ENCODE peak calls at places on chromosome 13, in six cellular contexts. One of them, this sample, is unnamed. For H3K27me3, the result is how much of the 10 kb centered on the place peaks cover.

GRCh38 chr13:36356058-36356457 is 9.9 kb upstream of the SPART start:
- DNase-seq in tibial artery: no peak
- DNase-seq in CD8-positive, alpha-beta memory T cell: no peak
- DNase-seq in left lung: no peak
- DNase-seq in GM23248: no peak
- DNase-seq in effector memory CD4-positive, alpha-beta T cell: no peak
- DNase-seq in this sample: no peak

GRCh38 chr13:86572115-86572514 is 772.9 kb upstream of the SLITRK6 start:
- DNase-seq in tibial artery: no peak
- DNase-seq in CD8-positive, alpha-beta memory T cell: no peak
- DNase-seq in left lung: no peak
- DNase-seq in GM23248: peak
- DNase-seq in effector memory CD4-positive, alpha-beta T cell: no peak
- DNase-seq in this sample: no peak

GRCh38 chr13:84870190-84870589 is 929.0 kb downstream of the SLITRK6 start:
- DNase-seq in tibial artery: no peak
- DNase-seq in CD8-positive, alpha-beta memory T cell: no peak
- DNase-seq in left lung: no peak
- DNase-seq in GM23248: peak
- DNase-seq in effector memory CD4-positive, alpha-beta T cell: no peak
- DNase-seq in this sample: no peak

GRCh38 chr13:43390101-43390500 is 366.7 kb downstream of the DNAJC15 start:
- DNase-seq in tibial artery: no peak
- DNase-seq in CD8-positive, alpha-beta memory T cell: no peak
- DNase-seq in left lung: no peak
- DNase-seq in GM23248: peak
- DNase-seq in effector memory CD4-positive, alpha-beta T cell: no peak
- DNase-seq in this sample: no peak

GRCh38 chr13:99018418-99019180 is 40.7 kb upstream of the DOCK9 start:
- DNase-seq in tibial artery: no peak
- DNase-seq in CD8-positive, alpha-beta memory T cell: no peak
- DNase-seq in left lung: no peak
- DNase-seq in GM23248: peak
- DNase-seq in effector memory CD4-positive, alpha-beta T cell: no peak
- DNase-seq in this sample: no peak

GRCh38 chr13:94006271-94006670 is 473.2 kb downstream of the DCT start:
- DNase-seq in tibial artery: no peak
- DNase-seq in CD8-positive, alpha-beta memory T cell: no peak
- DNase-seq in left lung: no peak
- DNase-seq in GM23248: no peak
- DNase-seq in effector memory CD4-positive, alpha-beta T cell: no peak
- DNase-seq in this sample: no peak

GRCh38 chr13:100542546-100543156 is 45.9 kb downstream of the GGACT start:
- DNase-seq in tibial artery: no peak
- DNase-seq in CD8-positive, alpha-beta memory T cell: peak
- DNase-seq in left lung: no peak
- DNase-seq in GM23248: peak
- DNase-seq in effector memory CD4-positive, alpha-beta T cell: no peak
- DNase-seq in this sample: no peak

GRCh38 chr13:26052136-26052736 is 420 bp upstream of the SHISA2 start:
- DNase-seq in tibial artery: no peak
- DNase-seq in CD8-positive, alpha-beta memory T cell: no peak
- DNase-seq in left lung: no peak
- DNase-seq in GM23248: no peak
- DNase-seq in effector memory CD4-positive, alpha-beta T cell: no peak
- DNase-seq in this sample: no peak

GRCh38 chr13:92407858-92408257 is 818.7 kb upstream of the GPC6 start:
- DNase-seq in tibial artery: no peak
- DNase-seq in CD8-positive, alpha-beta memory T cell: no peak
- DNase-seq in left lung: no peak
- DNase-seq in GM23248: no peak
- DNase-seq in effector memory CD4-positive, alpha-beta T cell: no peak
- DNase-seq in this sample: no peak

GRCh38 chr13:26484196-26484595 is 73.3 kb upstream of the WASF3 start:
- DNase-seq in tibial artery: no peak
- DNase-seq in CD8-positive, alpha-beta memory T cell: no peak
- DNase-seq in left lung: no peak
- DNase-seq in GM23248: no peak
- DNase-seq in effector memory CD4-positive, alpha-beta T cell: no peak
- DNase-seq in this sample: no peak

GRCh38 chr13:96020155-96020575 is 33.0 kb downstream of the UGGT2 start:
- DNase-seq in tibial artery: no peak
- DNase-seq in CD8-positive, alpha-beta memory T cell: no peak
- DNase-seq in left lung: no peak
- DNase-seq in GM23248: peak
- DNase-seq in effector memory CD4-positive, alpha-beta T cell: no peak
- DNase-seq in this sample: no peak

GRCh38 chr13:111423168-111423785 is 102.8 kb downstream of the TEX29 start:
- DNase-seq in tibial artery: no peak
- DNase-seq in CD8-positive, alpha-beta memory T cell: no peak
- DNase-seq in left lung: no peak
- DNase-seq in GM23248: no peak
- DNase-seq in effector memory CD4-positive, alpha-beta T cell: no peak
- DNase-seq in this sample: no peak

GRCh38 chr13:111421216-111421615 is 100.8 kb downstream of the TEX29 start:
- DNase-seq in tibial artery: no peak
- DNase-seq in CD8-positive, alpha-beta memory T cell: no peak
- DNase-seq in left lung: no peak
- DNase-seq in GM23248: no peak
- DNase-seq in effector memory CD4-positive, alpha-beta T cell: no peak
- DNase-seq in this sample: no peak

GRCh38 chr13:111422352-111422751 is 101.9 kb downstream of the TEX29 start:
- DNase-seq in tibial artery: no peak
- DNase-seq in CD8-positive, alpha-beta memory T cell: no peak
- DNase-seq in left lung: no peak
- DNase-seq in GM23248: no peak
- DNase-seq in effector memory CD4-positive, alpha-beta T cell: no peak
- DNase-seq in this sample: no peak

GRCh38 chr13:111418101-111418500 is 97.7 kb downstream of the TEX29 start:
- DNase-seq in tibial artery: no peak
- DNase-seq in CD8-positive, alpha-beta memory T cell: no peak
- DNase-seq in left lung: no peak
- DNase-seq in GM23248: no peak
- DNase-seq in effector memory CD4-positive, alpha-beta T cell: no peak
- DNase-seq in this sample: no peak

DNA sequence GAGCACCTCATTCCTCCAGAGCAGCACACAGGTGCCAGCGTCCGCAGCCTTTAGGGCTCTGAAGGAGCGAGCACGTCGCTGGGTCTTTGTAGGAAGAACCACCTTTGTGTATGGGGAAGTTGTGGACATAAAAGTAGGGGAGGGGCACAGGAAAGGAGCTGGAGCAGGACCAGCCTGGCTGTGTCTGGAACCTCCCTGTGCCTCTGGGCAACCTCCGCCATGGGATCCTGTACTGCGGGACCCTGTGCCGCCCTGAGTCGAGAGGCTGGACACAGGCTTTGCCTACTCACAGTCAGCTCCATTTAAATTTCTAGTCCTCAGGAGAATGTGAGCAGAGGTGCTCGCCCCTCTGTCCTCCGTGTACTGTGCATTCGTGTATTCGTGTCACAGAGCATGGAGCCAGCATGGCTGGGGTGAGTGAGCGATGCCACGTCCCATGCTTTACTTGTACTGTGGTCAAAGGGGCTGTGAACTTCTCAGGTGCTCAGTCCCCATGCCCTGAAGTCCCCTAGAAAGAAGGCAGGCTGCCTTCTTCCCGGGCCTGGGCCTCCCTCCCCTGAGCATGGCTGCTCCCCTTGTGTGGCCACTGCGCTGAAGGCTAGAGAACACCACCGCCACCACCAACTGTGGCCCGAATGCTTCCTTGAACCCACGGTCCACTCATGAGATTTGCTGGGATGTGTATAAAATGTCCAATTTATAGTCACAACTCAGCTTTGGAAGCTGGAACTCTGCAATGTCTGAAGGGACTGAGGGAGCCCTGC is 99.9 kb downstream of the TEX29 start:
- DNase-seq in tibial artery: no peak
- DNase-seq in CD8-positive, alpha-beta memory T cell: no peak
- DNase-seq in left lung: no peak
- DNase-seq in GM23248: no peak
- DNase-seq in effector memory CD4-positive, alpha-beta T cell: no peak
- DNase-seq in this sample: no peak
- H3K27me3 ChIP-seq in tibial artery: under half
- H3K27me3 ChIP-seq in CD8-positive, alpha-beta memory T cell: under half
- H3K27me3 ChIP-seq in left lung: under half
- H3K27me3 ChIP-seq in GM23248: under half
- H3K27me3 ChIP-seq in effector memory CD4-positive, alpha-beta T cell: under half
- H3K27me3 ChIP-seq in this sample: under half

GRCh38 chr13:51912511-51913225 is 50.9 kb downstream of the CCDC70 start:
- DNase-seq in tibial artery: no peak
- DNase-seq in CD8-positive, alpha-beta memory T cell: no peak
- DNase-seq in left lung: no peak
- DNase-seq in GM23248: no peak
- DNase-seq in effector memory CD4-positive, alpha-beta T cell: no peak
- DNase-seq in this sample: no peak
- H3K4me3 ChIP-seq in tibial artery: no peak
- H3K4me3 ChIP-seq in CD8-positive, alpha-beta memory T cell: no peak
- H3K4me3 ChIP-seq in left lung: no peak
- H3K4me3 ChIP-seq in GM23248: no peak
- H3K4me3 ChIP-seq in effector memory CD4-positive, alpha-beta T cell: no peak
- H3K4me3 ChIP-seq in this sample: no peak

DNA sequence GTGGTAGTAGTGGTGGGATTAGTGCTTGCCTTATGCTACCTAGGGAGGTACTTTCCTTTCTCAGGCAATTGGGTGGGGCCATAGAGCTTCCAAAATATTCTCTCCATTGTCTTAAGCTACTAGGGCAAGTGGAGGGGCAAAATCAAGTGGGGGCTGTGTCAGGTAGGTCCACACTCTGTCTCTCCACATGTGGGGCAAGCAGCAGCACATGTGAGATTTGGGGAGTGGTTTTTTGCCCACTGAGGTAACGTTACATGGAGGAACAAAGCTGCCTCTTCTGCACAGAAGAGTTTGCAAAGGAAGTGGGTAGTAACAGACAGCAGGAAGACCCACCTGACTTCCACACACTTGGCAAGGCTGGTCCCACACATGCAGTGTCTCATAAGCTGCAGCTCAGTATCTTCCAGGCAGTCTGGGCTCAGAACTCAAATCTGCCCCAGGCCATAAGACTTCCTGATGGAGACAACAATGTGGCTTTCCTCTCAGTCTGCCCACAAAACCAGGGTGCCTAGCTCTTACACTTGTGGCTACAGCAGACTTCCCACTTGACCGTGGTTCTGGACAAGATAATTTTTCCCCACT is 1581.5 kb upstream of the PCDH20 start:
- DNase-seq in tibial artery: no peak
- DNase-seq in CD8-positive, alpha-beta memory T cell: no peak
- DNase-seq in left lung: no peak
- DNase-seq in GM23248: no peak
- DNase-seq in effector memory CD4-positive, alpha-beta T cell: no peak
- DNase-seq in this sample: no peak
- H3K27me3 ChIP-seq in tibial artery: under half
- H3K27me3 ChIP-seq in CD8-positive, alpha-beta memory T cell: under half
- H3K27me3 ChIP-seq in left lung: under half
- H3K27me3 ChIP-seq in GM23248: under half
- H3K27me3 ChIP-seq in effector memory CD4-positive, alpha-beta T cell: under half
- H3K27me3 ChIP-seq in this sample: under half

GRCh38 chr13:109730832-109731335 is 55.5 kb downstream of the IRS2 start:
- DNase-seq in tibial artery: no peak
- DNase-seq in CD8-positive, alpha-beta memory T cell: no peak
- DNase-seq in left lung: no peak
- DNase-seq in GM23248: no peak
- DNase-seq in effector memory CD4-positive, alpha-beta T cell: no peak
- DNase-seq in this sample: no peak

GRCh38 chr13:109735567-109735966 is 50.8 kb downstream of the IRS2 start:
- DNase-seq in tibial artery: no peak
- DNase-seq in CD8-positive, alpha-beta memory T cell: no peak
- DNase-seq in left lung: no peak
- DNase-seq in GM23248: no peak
- DNase-seq in effector memory CD4-positive, alpha-beta T cell: no peak
- DNase-seq in this sample: no peak

GRCh38 chr13:109737046-109737573 is 49.3 kb downstream of the IRS2 start:
- DNase-seq in tibial artery: no peak
- DNase-seq in CD8-positive, alpha-beta memory T cell: no peak
- DNase-seq in left lung: no peak
- DNase-seq in GM23248: no peak
- DNase-seq in effector memory CD4-positive, alpha-beta T cell: no peak
- DNase-seq in this sample: no peak

GRCh38 chr13:109734002-109734785 is 52.2 kb downstream of the IRS2 start:
- DNase-seq in tibial artery: no peak
- DNase-seq in CD8-positive, alpha-beta memory T cell: no peak
- DNase-seq in left lung: no peak
- DNase-seq in GM23248: no peak
- DNase-seq in effector memory CD4-positive, alpha-beta T cell: no peak
- DNase-seq in this sample: no peak

GRCh38 chr13:109733550-109733949 is 52.8 kb downstream of the IRS2 start:
- DNase-seq in tibial artery: no peak
- DNase-seq in CD8-positive, alpha-beta memory T cell: no peak
- DNase-seq in left lung: no peak
- DNase-seq in GM23248: no peak
- DNase-seq in effector memory CD4-positive, alpha-beta T cell: no peak
- DNase-seq in this sample: no peak
- H3K4me3 ChIP-seq in tibial artery: no peak
- H3K4me3 ChIP-seq in CD8-positive, alpha-beta memory T cell: no peak
- H3K4me3 ChIP-seq in left lung: no peak
- H3K4me3 ChIP-seq in GM23248: no peak
- H3K4me3 ChIP-seq in effector memory CD4-positive, alpha-beta T cell: no peak
- H3K4me3 ChIP-seq in this sample: no peak

DNA sequence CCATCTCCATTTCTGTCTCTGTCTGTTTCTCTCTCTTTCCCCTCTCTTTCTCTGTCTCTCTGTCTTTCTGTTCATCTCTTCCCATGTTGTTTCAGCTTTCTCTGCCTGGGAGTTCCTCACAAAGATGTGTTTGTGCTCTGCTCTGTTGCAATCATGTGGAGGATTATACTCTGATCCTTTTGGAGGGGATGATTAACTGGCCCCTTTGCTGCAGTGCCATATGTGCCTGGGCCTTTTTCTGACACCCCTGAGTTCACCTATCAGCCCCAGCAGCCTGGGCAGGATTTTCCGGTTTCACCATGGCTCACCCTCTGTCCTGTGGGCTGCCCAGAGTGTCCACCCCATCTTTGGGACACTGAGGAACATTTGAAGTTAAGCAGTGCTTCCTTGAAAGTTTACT is 9.0 kb upstream of the TEX26 start:
- DNase-seq in tibial artery: no peak
- DNase-seq in CD8-positive, alpha-beta memory T cell: no peak
- DNase-seq in left lung: no peak
- DNase-seq in GM23248: no peak
- DNase-seq in effector memory CD4-positive, alpha-beta T cell: no peak
- DNase-seq in this sample: no peak
- H3K27me3 ChIP-seq in tibial artery: under half
- H3K27me3 ChIP-seq in CD8-positive, alpha-beta memory T cell: under half
- H3K27me3 ChIP-seq in left lung: under half
- H3K27me3 ChIP-seq in GM23248: under half
- H3K27me3 ChIP-seq in effector memory CD4-positive, alpha-beta T cell: under half
- H3K27me3 ChIP-seq in this sample: under half